ENCODE peak calls at places on chromosomes 5 and 9, in four cellular contexts. One of them, this sample, is unnamed.

GRCh38 chr9:29806941-29807625 is 2233.8 kb upstream of the C9orf72 start:
- DNase-seq in HEK293T: no peak
- DNase-seq in GM06990: no peak
- DNase-seq in endothelial cell: no peak
- DNase-seq in this sample: no peak

GRCh38 chr9:105103776-105104175 is 140.7 kb upstream of the SLC44A1 start:
- DNase-seq in endothelial cell: no peak
- DNase-seq in GM06990: no peak
- DNase-seq in HEK293T: no peak
- DNase-seq in this sample: no peak

GRCh38 chr5:132689518-132689917 is 15.7 kb downstream of the IL4 start:
- DNase-seq in GM06990: no peak
- DNase-seq in endothelial cell: no peak
- DNase-seq in HEK293T: no peak
- DNase-seq in this sample: no peak

GRCh38 chr5:95973793-95974325 is 12.2 kb upstream of the ELL2 start:
- DNase-seq in endothelial cell: no peak
- DNase-seq in GM06990: peak; percentile 71
- DNase-seq in HEK293T: no peak
- DNase-seq in this sample: no peak

GRCh38 chr5:10452768-10453331 is 11.2 kb downstream of the ROPN1L start:
- DNase-seq in HEK293T: peak; percentile 73
- DNase-seq in endothelial cell: peak; percentile 26
- DNase-seq in GM06990: peak; percentile 41
- DNase-seq in this sample: peak; percentile 17

GRCh38 chr5:143251175-143251574 is 152.3 kb downstream of the NR3C1 start:
- DNase-seq in GM06990: peak; percentile 46
- DNase-seq in HEK293T: no peak
- DNase-seq in endothelial cell: no peak
- DNase-seq in this sample: no peak

GRCh38 chr9:129394011-129394919 is 216.2 kb upstream of the IER5L start:
- DNase-seq in GM06990: no peak
- DNase-seq in HEK293T: no peak
- DNase-seq in endothelial cell: no peak
- DNase-seq in this sample: no peak

GRCh38 chr5:71714911-71715310 is 4.2 kb upstream of the CARTPT start:
- DNase-seq in endothelial cell: no peak
- DNase-seq in HEK293T: no peak
- DNase-seq in GM06990: no peak
- DNase-seq in this sample: no peak

GRCh38 chr9:71854811-71855210 is 56.2 kb downstream of the ABHD17B start:
- DNase-seq in GM06990: no peak
- DNase-seq in endothelial cell: no peak
- DNase-seq in HEK293T: no peak
- DNase-seq in this sample: no peak

GRCh38 chr9:6232546-6232945 is 16.9 kb downstream of the IL33 start:
- DNase-seq in GM06990: no peak
- DNase-seq in HEK293T: no peak
- DNase-seq in endothelial cell: no peak
- DNase-seq in this sample: no peak

GRCh38 chr5:131677115-131677514 is 42.1 kb upstream of the RAPGEF6 start:
- DNase-seq in HEK293T: no peak
- DNase-seq in GM06990: no peak
- DNase-seq in endothelial cell: no peak
- DNase-seq in this sample: no peak

GRCh38 chr5:159216454-159216853 is 7.1 kb upstream of the RNF145 start:
- DNase-seq in endothelial cell: no peak
- DNase-seq in GM06990: no peak
- DNase-seq in HEK293T: no peak
- DNase-seq in this sample: no peak

GRCh38 chr5:74386571-74387334 is 253.8 kb downstream of the ENC1 start:
- DNase-seq in HEK293T: no peak
- DNase-seq in endothelial cell: no peak
- DNase-seq in GM06990: no peak
- DNase-seq in this sample: no peak

GRCh38 chr5:173581408-173582197 is 34.8 kb downstream of the BOD1 start:
- DNase-seq in GM06990: peak; percentile 27
- DNase-seq in endothelial cell: peak; percentile 79
- DNase-seq in HEK293T: peak; percentile 74
- DNase-seq in this sample: peak; percentile 85

GRCh38 chr5:77874691-77875090 is 98.6 kb upstream of the TBCA start:
- DNase-seq in endothelial cell: no peak
- DNase-seq in GM06990: no peak
- DNase-seq in HEK293T: no peak
- DNase-seq in this sample: no peak

GRCh38 chr9:94867281-94867841 is 140.9 kb downstream of the AOPEP start:
- DNase-seq in endothelial cell: no peak
- DNase-seq in GM06990: no peak
- DNase-seq in HEK293T: peak; percentile 32
- DNase-seq in this sample: peak; percentile 38